ENCODE peak calls at places on chromosome 15, in eight cellular contexts. O, X, W, V, C, K, G and H are unnamed samples.

GRCh38 chr15:48584090-48584831 is 61.2 kb downstream of the FBN1 start:
- DNase-seq in O (no peak), X (no peak), W (no peak), V (no peak), C (no peak), K (no peak), G (no peak), H (no peak)

GRCh38 chr15:37028609-37029287 is 71.6 kb downstream of the MEIS2 start:
- DNase-seq in O (peak; percentile 34), X (no peak), W (no peak), V (peak; percentile 52), C (no peak), K (no peak), G (peak; percentile 86), H (peak; percentile 83)

GRCh38 chr15:27865323-27865922 is 233.7 kb downstream of the OCA2 start:
- DNase-seq in O (no peak), X (no peak), W (no peak), V (no peak), C (no peak), K (no peak), G (no peak), H (no peak)

GRCh38 chr15:40930430-40931299 is 1.5 kb downstream of the DLL4 start:
- DNase-seq in O (no peak), X (no peak), W (peak; percentile 78), V (no peak), C (peak; percentile 83), K (peak; percentile 64), G (peak; percentile 49), H (peak; percentile 20)

GRCh38 chr15:43958894-43959330 is 132.1 kb downstream of the WDR76 start:
- DNase-seq in O (peak; percentile 66), X (peak; percentile 22), W (no peak), V (peak; percentile 57), C (no peak), K (no peak), G (peak; percentile 63), H (peak; percentile 82)

GRCh38 chr15:82750831-82751181 is 41.1 kb upstream of the AP3B2 start:
- DNase-seq in O (peak; percentile 8), X (no peak), W (no peak), V (no peak), C (no peak), K (no peak), G (no peak), H (peak; percentile 12)

GRCh38 chr15:101183226-101183925 is 68.5 kb downstream of the CHSY1 start:
- DNase-seq in O (peak; percentile 92), X (no peak), W (no peak), V (no peak), C (no peak), K (no peak), G (peak; percentile 77), H (peak; percentile 64)

GRCh38 chr15:43218908-43219706 is 1.7 kb downstream of the EPB42 start:
- DNase-seq in O (peak; percentile 17), X (no peak), W (no peak), V (no peak), C (no peak), K (no peak), G (peak; percentile 12), H (peak; percentile 16)

GRCh38 chr15:61794881-61795280 is 265.4 kb downstream of the VPS13C start:
- DNase-seq in O (peak; percentile 77), X (peak; percentile 4), W (no peak), V (no peak), C (no peak), K (no peak), G (peak; percentile 12), H (peak; percentile 81)

GRCh38 chr15:88695595-88696186 is 56.9 kb downstream of the ISG20 start:
- DNase-seq in O (no peak), X (no peak), W (no peak), V (no peak), C (no peak), K (no peak), G (no peak), H (no peak)

GRCh38 chr15:41564286-41564959 is 5.4 kb downstream of the TYRO3 start:
- DNase-seq in O (peak; percentile 25), X (no peak), W (no peak), V (no peak), C (no peak), K (peak; percentile 92), G (peak; percentile 49), H (peak; percentile 64)

GRCh38 chr15:45458746-45459403 is 63.7 kb downstream of the SLC30A4 start:
- DNase-seq in O (peak; percentile 58), X (no peak), W (peak; percentile 49), V (no peak), C (peak; percentile 56), K (peak; percentile 69), G (peak; percentile 60), H (peak; percentile 62)

DNA sequence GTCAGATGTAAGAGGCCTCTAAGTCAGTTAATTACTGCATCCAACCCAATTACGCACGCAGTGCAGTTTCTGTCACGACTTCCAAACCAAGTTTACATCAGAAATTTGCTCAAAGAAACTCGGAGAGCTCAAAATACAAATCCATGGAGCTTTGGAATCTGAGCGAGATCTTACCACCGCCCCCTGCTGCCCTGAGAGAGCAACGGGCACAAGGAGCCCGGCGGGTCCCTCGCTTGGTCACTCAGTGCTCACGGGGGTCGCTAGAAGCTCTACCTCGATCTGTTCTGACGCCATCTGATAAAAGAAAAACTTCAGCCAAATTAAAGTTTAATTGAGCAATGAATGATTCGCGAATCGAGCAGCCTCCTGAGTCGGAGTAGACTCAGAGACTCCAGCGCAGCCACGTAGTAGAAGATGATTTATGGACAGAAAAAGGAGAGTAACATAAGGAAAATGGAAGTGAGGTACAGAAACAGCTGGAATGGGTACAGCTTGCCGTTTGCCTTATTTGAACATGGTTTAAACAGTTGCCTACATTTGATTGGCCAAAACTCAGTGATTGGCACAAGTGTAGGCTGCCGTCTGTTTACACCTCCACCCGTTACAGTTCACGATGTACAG is 232.7 kb upstream of the ATP10A start:
- DNase-seq in O (no peak), X (no peak), W (no peak), V (no peak), C (no peak), K (peak; percentile 44), G (no peak), H (no peak)
- TF ChIP-seq CTCF in O (no peak), X (no peak), W (no peak), V (peak; percentile 15), C (no peak), K (peak; percentile 67), G (no peak), H (peak; percentile 16)

GRCh38 chr15:74402337-74402839 is 31.4 kb downstream of the SEMA7A start:
- DNase-seq in O (no peak), X (no peak), W (no peak), V (no peak), C (no peak), K (no peak), G (no peak), H (no peak)

GRCh38 chr15:74402873-74403589 is 30.7 kb downstream of the SEMA7A start:
- DNase-seq in O (no peak), X (no peak), W (no peak), V (no peak), C (no peak), K (no peak), G (no peak), H (no peak)

GRCh38 chr15:74400313-74400850 is 32.9 kb upstream of the CYP11A1 start:
- DNase-seq in O (no peak), X (no peak), W (no peak), V (no peak), C (no peak), K (no peak), G (no peak), H (no peak)

GRCh38 chr15:74399511-74400312 is 32.3 kb upstream of the CYP11A1 start:
- DNase-seq in O (peak; percentile 31), X (peak; percentile 45), W (no peak), V (no peak), C (no peak), K (no peak), G (no peak), H (no peak)

GRCh38 chr15:74400915-74401757 is 32.6 kb downstream of the SEMA7A start:
- DNase-seq in O (no peak), X (no peak), W (no peak), V (no peak), C (no peak), K (no peak), G (no peak), H (no peak)
- H3K4me3 ChIP-seq in O (no peak overlapping the region), X (no peak overlapping the region), W (no peak overlapping the region), V (no peak overlapping the region), C (no peak overlapping the region), K (no peak overlapping the region), G (no peak overlapping the region), H (no peak overlapping the region)

GRCh38 chr15:26038693-26039092 is 175.6 kb upstream of the ATP10A start:
- DNase-seq in O (no peak), X (no peak), W (no peak), V (no peak), C (no peak), K (no peak), G (no peak), H (no peak)

GRCh38 chr15:26032162-26032846 is 169.2 kb upstream of the ATP10A start:
- DNase-seq in O (no peak), X (no peak), W (no peak), V (no peak), C (no peak), K (no peak), G (no peak), H (no peak)

DNA sequence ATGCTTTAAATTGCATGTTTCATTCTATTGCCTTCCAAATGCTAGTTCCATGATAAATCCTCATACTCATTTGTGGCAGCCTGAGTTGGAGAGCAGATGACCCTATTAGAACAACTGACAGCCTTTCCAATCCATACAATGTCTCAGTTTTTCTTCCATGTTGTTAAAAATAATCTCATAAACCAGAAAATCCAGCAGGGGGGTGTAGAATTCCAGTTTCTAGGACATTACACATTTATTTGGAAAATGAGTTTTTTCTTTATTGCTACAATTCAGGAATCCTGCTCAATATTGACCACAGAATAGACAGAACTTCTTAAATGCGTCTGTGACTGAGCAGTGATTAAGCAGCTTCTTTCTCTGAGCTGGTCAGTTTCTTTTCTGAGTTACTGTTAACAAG is 174.2 kb upstream of the ATP10A start:
- DNase-seq in O (no peak), X (no peak), W (no peak), V (no peak), C (no peak), K (no peak), G (no peak), H (peak; percentile 1)
- TF ChIP-seq CTCF in O (no peak), X (no peak), W (no peak), V (peak; percentile 7), C (no peak), K (no peak), G (no peak), H (no peak)

GRCh38 chr15:70761046-70761445 is 2.3 kb downstream of the UACA start:
- DNase-seq in O (peak; percentile 28), X (no peak), W (no peak), V (no peak), C (no peak), K (no peak), G (peak; percentile 50), H (no peak)

GRCh38 chr15:70763950-70764730 is 782 bp upstream of the UACA start:
- DNase-seq in O (no peak), X (no peak), W (no peak), V (no peak), C (no peak), K (no peak), G (no peak), H (no peak)

GRCh38 chr15:70763120-70763949 is at the start of gene UACA:
- DNase-seq in O (peak; percentile 95), X (peak; percentile 98), W (peak; percentile 96), V (peak; percentile 87), C (peak; percentile 97), K (peak; percentile 94), G (peak; percentile 99), H (peak; percentile 97)

GRCh38 chr15:70762469-70763119 is 764 bp downstream of the UACA start:
- DNase-seq in O (peak; percentile 86), X (peak; percentile 61), W (peak; percentile 45), V (no peak), C (peak; percentile 48), K (peak; percentile 13), G (peak; percentile 88), H (peak; percentile 62)

GRCh38 chr15:70761931-70762468 is 1.4 kb downstream of the UACA start:
- DNase-seq in O (peak; percentile 19), X (no peak), W (no peak), V (no peak), C (no peak), K (no peak), G (peak; percentile 55), H (peak; percentile 19)
- H3K4me3 ChIP-seq in O (peak overlapping the region; percentile 95), X (peak overlapping the region; percentile 88), W (peak overlapping the region; percentile 84), V (peak overlapping the region; percentile 69), C (peak overlapping the region; percentile 90), K (no peak overlapping the region), G (peak overlapping the region; percentile 94), H (peak overlapping the region; percentile 91)